ENCODE peak calls at places on chromosomes 11 and 22, in four cellular contexts. C is fibroblast of mammary gland, E is A673, F is NB4. Q is an unnamed sample.

GRCh38 chr22:30253205-30253852 is 6.8 kb upstream of the LIF start:
- DNase-seq in C (peak), E (no peak), F (peak), Q (peak)

GRCh38 chr11:117842131-117842941 is 17.8 kb upstream of the FXYD2 start:
- DNase-seq in C (no peak), E (no peak), F (peak), Q (peak)

GRCh38 chr11:61627831-61628753 is 47.2 kb upstream of the SYT7 start:
- DNase-seq in C (peak), E (peak), F (peak), Q (peak)

GRCh38 chr11:28704801-28705200 is 596.6 kb downstream of the METTL15 start:
- DNase-seq in C (no peak), E (no peak), F (no peak), Q (no peak)

GRCh38 chr11:1453611-1454386 is 32.8 kb downstream of the MOB2 start:
- DNase-seq in C (no peak), E (no peak), F (peak), Q (no peak)

GRCh38 chr22:26362471-26362870 is 66.6 kb upstream of the ASPHD2 start:
- DNase-seq in C (peak), E (no peak), F (no peak), Q (no peak)

GRCh38 chr11:44842219-44842618 is 108.5 kb downstream of the TP53I11 start:
- DNase-seq in C (peak), E (no peak), F (no peak), Q (no peak)

GRCh38 chr11:75733346-75734107 is 15.9 kb downstream of the MOGAT2 start:
- DNase-seq in C (no peak), E (peak), F (no peak), Q (no peak)

GRCh38 chr22:20055654-20056053 is 24.4 kb upstream of the DGCR8 start:
- DNase-seq in C (no peak), E (no peak), F (no peak), Q (no peak)

GRCh38 chr11:83909579-83909978 is 623.4 kb upstream of the CCDC90B start:
- DNase-seq in C (no peak), E (no peak), F (no peak), Q (no peak)

GRCh38 chr11:12746593-12747097 is 72.4 kb downstream of the TEAD1 start:
- DNase-seq in C (peak), E (peak), F (peak), Q (peak)

GRCh38 chr11:87212891-87213290 is 175.2 kb downstream of the TMEM135 start:
- DNase-seq in C (no peak), E (no peak), F (no peak), Q (no peak)

GRCh38 chr22:48592066-48592345 is 1235.7 kb downstream of the BRD1 start:
- DNase-seq in C (no peak), E (no peak), F (no peak), Q (no peak)

GRCh38 chr11:27451528-27451927 is 21.1 kb downstream of the LGR4 start:
- DNase-seq in C (peak), E (no peak), F (no peak), Q (no peak)

GRCh38 chr11:117417342-117417741 is 89.7 kb downstream of the CEP164 start:
- DNase-seq in C (no peak), E (no peak), F (no peak), Q (no peak)

GRCh38 chr11:77115956-77116355 is 12.1 kb upstream of the MYO7A start:
- DNase-seq in C (no peak), E (no peak), F (no peak), Q (no peak)

GRCh38 chr11:120212926-120213325 is 2.1 kb downstream of the OAF start:
- DNase-seq in C (no peak), E (no peak), F (no peak), Q (no peak)

GRCh38 chr11:89327885-89328284 is 150.2 kb downstream of the TYR start:
- DNase-seq in C (no peak), E (no peak), F (no peak), Q (no peak)

GRCh38 chr11:78472905-78473304 is 55.3 kb upstream of the GAB2 start:
- DNase-seq in C (no peak), E (no peak), F (no peak), Q (no peak)

GRCh38 chr11:60818057-60818456 is 23.9 kb upstream of the CCDC86 start:
- DNase-seq in C (no peak), E (no peak), F (no peak), Q (no peak)

GRCh38 chr11:117434481-117434880 is 106.8 kb downstream of the CEP164 start:
- DNase-seq in C (no peak), E (no peak), F (no peak), Q (no peak)

GRCh38 chr11:3841426-3842304 is 906 bp upstream of the RHOG start:
- DNase-seq in C (peak), E (peak), F (peak), Q (peak)

GRCh38 chr11:118618115-118618990 is 10.9 kb downstream of the PHLDB1 start:
- DNase-seq in C (peak), E (no peak), F (no peak), Q (peak)

GRCh38 chr22:48838846-48839730 is 988.6 kb downstream of the BRD1 start:
- DNase-seq in C (no peak), E (no peak), F (no peak), Q (no peak)

GRCh38 chr11:47768090-47768620 is 1.0 kb upstream of the FNBP4 start:
- DNase-seq in C (peak), E (peak), F (peak), Q (peak)

GRCh38 chr11:83464181-83464580 is 178.0 kb upstream of the CCDC90B start:
- DNase-seq in C (no peak), E (peak), F (no peak), Q (no peak)

GRCh38 chr22:49797706-49798105 is 30.0 kb downstream of the BRD1 start:
- DNase-seq in C (no peak), E (no peak), F (no peak), Q (no peak)

GRCh38 chr11:115159122-115159665 is 345.0 kb downstream of the CADM1 start:
- DNase-seq in C (no peak), E (no peak), F (no peak), Q (no peak)

GRCh38 chr11:62500066-62501035 is 46.3 kb downstream of the AHNAK start:
- DNase-seq in C (no peak), E (no peak), F (peak), Q (no peak)

GRCh38 chr11:88709567-88709966 is 356.2 kb downstream of the GRM5 start:
- DNase-seq in C (no peak), E (no peak), F (no peak), Q (no peak)

GRCh38 chr11:44709966-44710365 is 16.8 kb upstream of the TSPAN18 start:
- DNase-seq in C (peak), E (peak), F (no peak), Q (no peak)

GRCh38 chr11:77547863-77548551 is 41.7 kb upstream of the AQP11 start:
- DNase-seq in C (peak), E (peak), F (peak), Q (no peak)

GRCh38 chr22:45284705-45285305 is at the start of gene UPK3A:
- DNase-seq in C (no peak), E (no peak), F (peak), Q (peak)

GRCh38 chr11:18754308-18754707 is 28.3 kb upstream of the IGSF22 start:
- DNase-seq in C (no peak), E (no peak), F (no peak), Q (no peak)

GRCh38 chr11:122852071-122852831 is 14.0 kb downstream of the CRTAM start:
- DNase-seq in C (peak), E (peak), F (peak), Q (no peak)

GRCh38 chr11:58914821-58915543 is 24.3 kb upstream of the GLYATL1 start:
- DNase-seq in C (no peak), E (no peak), F (no peak), Q (no peak)

GRCh38 chr11:126355926-126356897 is 726 bp downstream of the ST3GAL4 start:
- DNase-seq in C (peak), E (peak), F (peak), Q (peak)

DNA sequence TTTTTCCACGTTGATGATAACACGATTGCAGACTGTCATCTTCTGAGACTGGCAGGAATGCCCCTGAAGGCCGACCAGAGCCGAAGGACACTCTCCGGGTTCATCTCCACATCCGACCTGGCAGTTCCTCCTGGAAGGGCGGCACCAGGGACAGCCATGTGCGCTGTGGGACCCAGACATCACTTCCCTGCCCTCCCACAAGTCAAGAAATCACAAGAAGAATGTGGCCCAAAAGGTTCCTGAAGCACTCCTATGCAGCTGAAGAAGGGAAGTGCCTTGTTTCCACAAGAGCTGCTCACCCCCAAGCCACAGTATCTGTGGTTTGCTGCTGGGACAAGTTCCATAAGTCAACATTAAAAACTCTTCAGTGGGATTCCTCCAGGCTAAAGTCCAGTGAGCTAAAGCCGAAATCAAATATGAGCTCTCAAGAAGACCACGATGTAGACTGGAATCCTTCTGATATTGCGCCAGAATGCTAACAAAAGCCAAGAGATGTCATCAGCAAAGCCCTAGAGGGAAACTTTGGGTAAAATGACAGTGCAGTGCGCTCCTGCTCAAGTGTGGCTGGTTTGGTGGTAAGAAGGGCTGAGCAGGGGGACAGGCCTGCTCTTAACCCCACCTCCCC is 21.2 kb downstream of the PACSIN2 start:
- DNase-seq in C (peak), E (no peak), F (peak), Q (no peak)
- H3K4me3 ChIP-seq in C (no peak), E (no peak), F (no peak), Q (no peak)

DNA sequence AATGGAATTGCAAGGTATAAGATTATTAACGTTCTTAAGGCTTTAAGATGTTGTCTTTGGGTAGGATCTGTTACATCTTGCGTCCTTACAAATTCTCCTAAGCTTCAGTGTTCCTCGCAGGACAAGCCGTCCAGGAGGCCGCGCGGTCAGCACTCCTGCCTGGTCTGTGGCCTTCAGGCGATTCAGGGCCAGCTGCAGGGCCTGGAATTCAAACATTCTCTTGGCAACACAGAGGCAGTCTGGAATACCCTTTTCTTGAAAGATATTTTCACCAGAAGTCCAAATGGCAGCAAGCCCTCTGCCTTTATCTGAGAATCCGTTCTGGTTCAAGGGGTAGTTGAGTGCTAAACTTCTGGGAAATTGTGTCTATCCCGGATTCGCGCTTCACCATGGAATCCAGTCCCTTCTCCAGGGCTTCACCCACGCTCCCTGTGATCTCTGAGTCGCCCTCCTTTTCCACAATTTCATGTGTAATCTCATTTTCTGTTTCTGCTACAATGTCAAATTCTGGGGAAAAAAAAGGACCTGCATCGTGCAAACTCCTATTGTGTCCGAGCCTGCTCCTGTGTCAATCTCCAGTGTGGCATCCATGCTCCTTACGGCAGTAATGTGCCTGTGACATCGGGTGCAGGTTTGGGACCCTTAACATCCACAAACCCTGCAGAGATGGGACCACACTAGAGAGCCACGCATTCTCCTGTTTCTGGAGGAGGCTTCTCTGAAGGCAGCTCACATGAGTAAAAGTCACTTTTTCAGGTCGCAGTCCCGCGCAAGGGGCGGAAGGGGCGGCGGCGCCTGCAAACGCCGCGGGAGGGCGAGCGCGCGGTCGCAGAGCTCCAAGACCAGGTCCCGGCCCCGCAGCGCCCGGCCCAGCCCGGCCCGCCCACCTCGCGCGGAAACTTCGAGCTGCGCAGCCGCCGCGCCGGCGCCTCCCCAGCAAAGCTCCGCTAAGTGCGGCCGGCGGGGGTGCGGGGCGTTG is 25.3 kb upstream of the SORL1 start:
- DNase-seq in C (no peak), E (no peak), F (peak), Q (peak)
- H3K4me3 ChIP-seq in C (no peak), E (no peak), F (peak), Q (peak)

GRCh38 chr11:57457643-57458023 is 2.7 kb upstream of the RTN4RL2 start:
- DNase-seq in C (no peak), E (no peak), F (no peak), Q (no peak)

GRCh38 chr11:57456960-57457642 is 3.2 kb upstream of the RTN4RL2 start:
- DNase-seq in C (peak), E (peak), F (peak), Q (peak)

GRCh38 chr11:57458410-57459111 is 1.8 kb upstream of the RTN4RL2 start:
- DNase-seq in C (peak), E (peak), F (peak), Q (peak)

GRCh38 chr11:57459112-57460016 is 964 bp upstream of the RTN4RL2 start:
- DNase-seq in C (no peak), E (no peak), F (peak), Q (no peak)

GRCh38 chr11:57458060-57458409 is 2.3 kb upstream of the RTN4RL2 start:
- DNase-seq in C (no peak), E (no peak), F (no peak), Q (peak)
- H3K4me3 ChIP-seq in C (no peak), E (peak), F (no peak), Q (peak)

GRCh38 chr11:111764621-111765020 is 1.6 kb downstream of the PPP2R1B start:
- DNase-seq in C (peak), E (peak), F (no peak), Q (no peak)
- H3K4me3 ChIP-seq in C (peak), E (peak), F (peak), Q (no peak)

GRCh38 chr11:125112235-125112604 is 794 bp upstream of the TMEM218 start:
- DNase-seq in C (no peak), E (no peak), F (no peak), Q (no peak)
- H3K4me3 ChIP-seq in C (peak), E (peak), F (peak), Q (peak)

GRCh38 chr11:412641-413119 is 2.1 kb downstream of the SIGIRR start:
- DNase-seq in C (no peak), E (no peak), F (no peak), Q (no peak)
- H3K4me3 ChIP-seq in C (no peak), E (no peak), F (no peak), Q (no peak)

DNA sequence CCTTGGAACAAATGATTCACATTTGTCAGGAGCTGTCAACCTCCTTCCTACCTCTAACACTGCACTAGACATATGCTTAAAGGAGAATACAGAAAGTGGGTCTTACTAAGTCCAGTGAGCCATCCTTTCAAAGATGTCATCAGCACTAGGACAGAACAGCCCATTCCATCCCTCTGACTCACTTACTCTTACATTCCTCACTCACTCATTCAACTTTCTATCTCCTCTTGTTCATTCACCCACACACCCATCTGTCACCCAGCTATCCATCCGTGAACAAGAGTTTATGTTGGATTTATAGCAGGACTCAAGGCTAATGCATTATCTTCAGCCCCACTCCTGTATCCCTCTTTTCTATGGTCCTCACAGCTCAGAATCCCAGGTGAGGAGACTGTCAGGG is 9.1 kb downstream of the INSC start:
- DNase-seq in C (peak), E (peak), F (no peak), Q (no peak)
- H3K4me3 ChIP-seq in C (peak), E (no peak), F (no peak), Q (no peak)

GRCh38 chr22:36327922-36328551 is 59.7 kb downstream of the MYH9 start:
- DNase-seq in C (peak), E (no peak), F (no peak), Q (peak)

GRCh38 chr22:36329217-36330078 is 58.3 kb downstream of the MYH9 start:
- DNase-seq in C (peak), E (peak), F (peak), Q (peak)

GRCh38 chr22:36330127-36330526 is 57.6 kb downstream of the MYH9 start:
- DNase-seq in C (no peak), E (no peak), F (no peak), Q (no peak)

GRCh38 chr22:36330655-36331305 is 57.0 kb downstream of the MYH9 start:
- DNase-seq in C (peak), E (peak), F (peak), Q (peak)

DNA sequence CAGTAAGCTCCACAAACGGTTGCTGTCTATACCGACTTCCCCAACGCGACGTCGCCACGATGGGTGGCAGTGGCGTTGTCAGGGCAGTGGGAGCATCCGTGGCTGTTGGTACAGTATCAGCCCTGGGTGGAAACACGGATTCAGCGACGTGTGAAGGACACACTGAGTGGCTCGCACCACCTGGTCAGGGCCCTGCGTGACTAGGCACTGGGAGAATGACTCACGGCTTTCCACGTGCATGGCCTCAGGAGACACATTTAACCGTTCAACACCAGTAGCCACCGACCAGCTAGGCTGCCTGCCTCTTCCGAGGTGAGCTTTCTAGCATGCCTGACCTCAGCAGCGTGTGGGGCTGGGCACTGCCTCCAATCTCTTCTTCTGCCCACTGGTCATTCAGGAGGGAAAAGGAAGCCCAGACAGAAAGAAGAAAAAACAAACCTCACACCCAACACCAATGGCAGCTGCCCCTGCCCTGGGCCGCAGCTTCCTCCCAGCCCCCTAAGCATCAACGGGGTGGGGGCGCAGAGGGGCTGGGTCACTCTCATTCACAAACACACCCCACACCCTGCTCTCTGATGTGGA is 59.0 kb downstream of the MYH9 start:
- DNase-seq in C (peak), E (no peak), F (peak), Q (no peak)
- H3K4me3 ChIP-seq in C (no peak), E (no peak), F (peak), Q (peak)

DNA sequence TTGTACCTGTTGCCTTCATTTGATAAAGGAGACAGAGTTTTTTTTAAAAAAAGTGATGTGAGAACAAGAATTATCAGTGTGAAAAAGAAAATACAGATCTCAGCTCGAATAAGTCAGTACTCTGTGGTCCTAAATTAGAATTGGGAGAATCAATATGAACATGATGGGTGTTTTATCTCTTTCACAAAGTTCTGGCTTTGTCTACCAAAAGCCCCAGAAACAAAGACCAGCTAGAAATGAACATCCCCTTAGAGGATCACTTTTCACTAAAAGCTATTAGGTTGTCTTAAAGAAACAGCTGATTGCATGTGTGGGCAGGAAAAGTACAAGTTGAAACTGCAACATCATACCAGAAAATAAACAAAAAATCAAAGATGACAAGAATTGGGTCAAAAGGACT is 8.4 kb upstream of the ST14 start:
- DNase-seq in C (no peak), E (no peak), F (no peak), Q (no peak)
- H3K4me3 ChIP-seq in C (no peak), E (no peak), F (no peak), Q (no peak)

GRCh38 chr11:73463359-73463758 is 87.2 kb downstream of the RELT start:
- DNase-seq in C (peak), E (no peak), F (peak), Q (no peak)
- H3K4me3 ChIP-seq in C (no peak), E (no peak), F (no peak), Q (no peak)